ENCODE peak calls at places on chromosome 1, in eight cellular contexts. One of them, this sample, is unnamed.
A peak's percentile ranks its signal among the peaks of the same experiment; 100 is the strongest.

GRCh38 chr1:84768634-84769033 is 78.4 kb upstream of the SSX2IP start:
- DNase-seq in hepatic stellate cell: no peak
- DNase-seq in activated gamma-delta T cell treated with anti-CD3 and anti-CD28 coated beads, Interleukin-2, amount 50 U/mL, for 16 hours: no peak
- DNase-seq in NCI-H1105: no peak
- DNase-seq in AG20443: no peak
- DNase-seq in aorta: no peak
- DNase-seq in DMS153: no peak
- DNase-seq in tibial artery: no peak
- DNase-seq in this sample: no peak

GRCh38 chr1:13814131-13814530 is 114.1 kb downstream of the PRDM2 start:
- DNase-seq in hepatic stellate cell: no peak
- DNase-seq in AG20443: no peak
- DNase-seq in aorta: no peak
- DNase-seq in DMS153: no peak
- DNase-seq in activated gamma-delta T cell treated with anti-CD3 and anti-CD28 coated beads, Interleukin-2, amount 50 U/mL, for 16 hours: no peak
- DNase-seq in tibial artery: no peak
- DNase-seq in NCI-H1105: no peak
- DNase-seq in this sample: no peak

GRCh38 chr1:32272557-32273388 is 19.1 kb upstream of the HDAC1 start:
- DNase-seq in aorta: no peak
- DNase-seq in activated gamma-delta T cell treated with anti-CD3 and anti-CD28 coated beads, Interleukin-2, amount 50 U/mL, for 16 hours: no peak
- DNase-seq in hepatic stellate cell: no peak
- DNase-seq in DMS153: no peak
- DNase-seq in NCI-H1105: no peak
- DNase-seq in tibial artery: no peak
- DNase-seq in AG20443: no peak
- DNase-seq in this sample: no peak

GRCh38 chr1:244369256-244370057 is 82.3 kb downstream of the ADSS2 start:
- DNase-seq in activated gamma-delta T cell treated with anti-CD3 and anti-CD28 coated beads, Interleukin-2, amount 50 U/mL, for 16 hours: no peak
- DNase-seq in AG20443: no peak
- DNase-seq in DMS153: peak; percentile 25
- DNase-seq in aorta: no peak
- DNase-seq in hepatic stellate cell: no peak
- DNase-seq in NCI-H1105: no peak
- DNase-seq in tibial artery: no peak
- DNase-seq in this sample: no peak

GRCh38 chr1:231196307-231196706 is 34.4 kb downstream of the TRIM67 start:
- DNase-seq in NCI-H1105: no peak
- DNase-seq in AG20443: no peak
- DNase-seq in aorta: no peak
- DNase-seq in tibial artery: no peak
- DNase-seq in DMS153: no peak
- DNase-seq in hepatic stellate cell: no peak
- DNase-seq in activated gamma-delta T cell treated with anti-CD3 and anti-CD28 coated beads, Interleukin-2, amount 50 U/mL, for 16 hours: no peak
- DNase-seq in this sample: no peak

GRCh38 chr1:24481098-24481497 is 21.5 kb upstream of the RCAN3 start:
- DNase-seq in AG20443: no peak
- DNase-seq in hepatic stellate cell: no peak
- DNase-seq in NCI-H1105: no peak
- DNase-seq in tibial artery: no peak
- DNase-seq in activated gamma-delta T cell treated with anti-CD3 and anti-CD28 coated beads, Interleukin-2, amount 50 U/mL, for 16 hours: no peak
- DNase-seq in aorta: peak; percentile 59
- DNase-seq in DMS153: no peak
- DNase-seq in this sample: peak; percentile 39

GRCh38 chr1:184790642-184791041 is 36.0 kb upstream of the EDEM3 start:
- DNase-seq in AG20443: no peak
- DNase-seq in tibial artery: no peak
- DNase-seq in NCI-H1105: no peak
- DNase-seq in activated gamma-delta T cell treated with anti-CD3 and anti-CD28 coated beads, Interleukin-2, amount 50 U/mL, for 16 hours: no peak
- DNase-seq in aorta: no peak
- DNase-seq in DMS153: no peak
- DNase-seq in hepatic stellate cell: no peak
- DNase-seq in this sample: no peak

GRCh38 chr1:184802739-184803492 is 48.3 kb upstream of the EDEM3 start:
- DNase-seq in hepatic stellate cell: no peak
- DNase-seq in DMS153: peak; percentile 39
- DNase-seq in aorta: no peak
- DNase-seq in AG20443: no peak
- DNase-seq in activated gamma-delta T cell treated with anti-CD3 and anti-CD28 coated beads, Interleukin-2, amount 50 U/mL, for 16 hours: no peak
- DNase-seq in NCI-H1105: no peak
- DNase-seq in tibial artery: no peak
- DNase-seq in this sample: no peak

GRCh38 chr1:153567621-153568366 is 2.1 kb upstream of the S100A2 start:
- DNase-seq in hepatic stellate cell: no peak
- DNase-seq in NCI-H1105: no peak
- DNase-seq in activated gamma-delta T cell treated with anti-CD3 and anti-CD28 coated beads, Interleukin-2, amount 50 U/mL, for 16 hours: no peak
- DNase-seq in AG20443: no peak
- DNase-seq in DMS153: peak; percentile 36
- DNase-seq in aorta: no peak
- DNase-seq in tibial artery: no peak
- DNase-seq in this sample: no peak

GRCh38 chr1:212203611-212204010 is 81.6 kb upstream of the PPP2R5A start:
- DNase-seq in DMS153: no peak
- DNase-seq in activated gamma-delta T cell treated with anti-CD3 and anti-CD28 coated beads, Interleukin-2, amount 50 U/mL, for 16 hours: no peak
- DNase-seq in tibial artery: no peak
- DNase-seq in AG20443: no peak
- DNase-seq in NCI-H1105: no peak
- DNase-seq in aorta: no peak
- DNase-seq in hepatic stellate cell: no peak
- DNase-seq in this sample: no peak

GRCh38 chr1:34681481-34682451 is 73.1 kb upstream of the GJB5 start:
- DNase-seq in NCI-H1105: peak; percentile 29
- DNase-seq in tibial artery: peak; percentile 38
- DNase-seq in AG20443: peak; percentile 71
- DNase-seq in hepatic stellate cell: peak; percentile 27
- DNase-seq in aorta: no peak
- DNase-seq in activated gamma-delta T cell treated with anti-CD3 and anti-CD28 coated beads, Interleukin-2, amount 50 U/mL, for 16 hours: peak; percentile 13
- DNase-seq in DMS153: peak; percentile 49
- DNase-seq in this sample: peak; percentile 5

GRCh38 chr1:236002025-236002390 is 62.9 kb downstream of the NID1 start:
- DNase-seq in aorta: no peak
- DNase-seq in tibial artery: no peak
- DNase-seq in NCI-H1105: no peak
- DNase-seq in DMS153: no peak
- DNase-seq in AG20443: no peak
- DNase-seq in activated gamma-delta T cell treated with anti-CD3 and anti-CD28 coated beads, Interleukin-2, amount 50 U/mL, for 16 hours: no peak
- DNase-seq in hepatic stellate cell: no peak
- DNase-seq in this sample: no peak

GRCh38 chr1:2496087-2496622 is 20.1 kb downstream of the PLCH2 start:
- DNase-seq in tibial artery: no peak
- DNase-seq in aorta: no peak
- DNase-seq in DMS153: no peak
- DNase-seq in activated gamma-delta T cell treated with anti-CD3 and anti-CD28 coated beads, Interleukin-2, amount 50 U/mL, for 16 hours: peak; percentile 15
- DNase-seq in NCI-H1105: no peak
- DNase-seq in AG20443: no peak
- DNase-seq in hepatic stellate cell: no peak
- DNase-seq in this sample: no peak

GRCh38 chr1:198909973-198910372 is 271.1 kb downstream of the PTPRC start:
- DNase-seq in tibial artery: no peak
- DNase-seq in hepatic stellate cell: no peak
- DNase-seq in NCI-H1105: no peak
- DNase-seq in AG20443: no peak
- DNase-seq in activated gamma-delta T cell treated with anti-CD3 and anti-CD28 coated beads, Interleukin-2, amount 50 U/mL, for 16 hours: no peak
- DNase-seq in DMS153: no peak
- DNase-seq in aorta: no peak
- DNase-seq in this sample: no peak

GRCh38 chr1:220775238-220775853 is 11.4 kb upstream of the MTARC1 start:
- DNase-seq in activated gamma-delta T cell treated with anti-CD3 and anti-CD28 coated beads, Interleukin-2, amount 50 U/mL, for 16 hours: no peak
- DNase-seq in NCI-H1105: peak; percentile 19
- DNase-seq in hepatic stellate cell: peak; percentile 33
- DNase-seq in tibial artery: no peak
- DNase-seq in aorta: no peak
- DNase-seq in AG20443: peak; percentile 57
- DNase-seq in DMS153: no peak
- DNase-seq in this sample: peak; percentile 13

GRCh38 chr1:92934395-92935378 is 26.6 kb downstream of the DIPK1A start:
- DNase-seq in hepatic stellate cell: peak; percentile 19
- DNase-seq in aorta: peak; percentile 61
- DNase-seq in tibial artery: peak; percentile 56
- DNase-seq in AG20443: peak; percentile 58
- DNase-seq in NCI-H1105: peak; percentile 72
- DNase-seq in activated gamma-delta T cell treated with anti-CD3 and anti-CD28 coated beads, Interleukin-2, amount 50 U/mL, for 16 hours: no peak
- DNase-seq in DMS153: peak; percentile 83
- DNase-seq in this sample: no peak

GRCh38 chr1:1431845-1432565 is 3.5 kb upstream of the VWA1 start:
- DNase-seq in DMS153: no peak
- DNase-seq in hepatic stellate cell: peak; percentile 82
- DNase-seq in AG20443: no peak
- DNase-seq in tibial artery: peak; percentile 57
- DNase-seq in aorta: peak; percentile 44
- DNase-seq in activated gamma-delta T cell treated with anti-CD3 and anti-CD28 coated beads, Interleukin-2, amount 50 U/mL, for 16 hours: no peak
- DNase-seq in NCI-H1105: no peak
- DNase-seq in this sample: no peak

GRCh38 chr1:26882696-26883095 is 7.4 kb downstream of the GPN2 start:
- DNase-seq in hepatic stellate cell: no peak
- DNase-seq in tibial artery: no peak
- DNase-seq in activated gamma-delta T cell treated with anti-CD3 and anti-CD28 coated beads, Interleukin-2, amount 50 U/mL, for 16 hours: no peak
- DNase-seq in DMS153: no peak
- DNase-seq in NCI-H1105: no peak
- DNase-seq in aorta: no peak
- DNase-seq in AG20443: no peak
- DNase-seq in this sample: no peak